ENCODE peak calls at places on chromosomes 16 and 17, in five cellular contexts. W, L, O, Y and H are unnamed samples.

GRCh38 chr17:45316271-45317112 is at the start of gene MAP3K14:
- DNase-seq in W (no peak), Y (no peak), L (peak), O (peak), H (peak)

GRCh38 chr17:16007439-16007838 is 7.8 kb downstream of the TTC19 start:
- DNase-seq in Y (no peak), W (no peak), O (no peak), L (no peak), H (no peak)

GRCh38 chr16:50866806-50867205 is 124.9 kb downstream of the CYLD start:
- DNase-seq in W (no peak), Y (no peak), O (no peak), L (no peak), H (no peak)

GRCh38 chr16:10206215-10206614 is 24.0 kb upstream of the GRIN2A start:
- DNase-seq in O (no peak), L (no peak), Y (no peak), W (no peak), H (no peak)

GRCh38 chr16:68426355-68426652 is 22.0 kb downstream of the SMPD3 start:
- DNase-seq in Y (no peak), O (no peak), W (no peak), L (no peak), H (no peak)

GRCh38 chr17:19876524-19877161 is 8.9 kb upstream of the ULK2 start:
- DNase-seq in Y (no peak), L (peak), O (peak), W (no peak), H (no peak)

GRCh38 chr17:70810609-70811008 is 641.3 kb downstream of the KCNJ2 start:
- DNase-seq in L (no peak), O (no peak), W (peak), Y (no peak), H (no peak)

GRCh38 chr17:44284024-44284400 is 16.1 kb upstream of the SLC4A1 start:
- DNase-seq in L (no peak), Y (no peak), O (no peak), W (no peak), H (no peak)

GRCh38 chr16:53743149-53743566 is 39.2 kb downstream of the FTO start:
- DNase-seq in L (no peak), W (no peak), O (no peak), Y (no peak), H (no peak)

GRCh38 chr16:30087181-30087898 is 4.4 kb downstream of the TBX6 start:
- DNase-seq in Y (no peak), O (no peak), W (no peak), L (no peak), H (no peak)

GRCh38 chr17:19501219-19501618 is 32.4 kb upstream of the SLC47A1 start:
- DNase-seq in L (no peak), O (no peak), Y (no peak), W (no peak), H (no peak)

GRCh38 chr17:83151442-83152220 is 72.2 kb downstream of the METRNL start:
- DNase-seq in W (no peak), O (no peak), L (no peak), Y (no peak), H (peak)

GRCh38 chr16:35642322-35642835 is 2183.0 kb downstream of the TP53TG3F start:
- DNase-seq in L (no peak), Y (no peak), W (no peak), O (no peak), H (no peak)

GRCh38 chr17:66900126-66901010 is 64.1 kb upstream of the CACNG4 start:
- DNase-seq in Y (no peak), L (no peak), O (no peak), W (no peak), H (no peak)

GRCh38 chr16:89050119-89050867 is 43.4 kb upstream of the ACSF3 start:
- DNase-seq in W (no peak), O (peak), Y (no peak), L (no peak), H (no peak)

GRCh38 chr17:56594528-56595418 is 1.3 kb downstream of the NOG start:
- DNase-seq in L (peak), Y (no peak), W (no peak), O (no peak), H (no peak)

GRCh38 chr17:51434434-51435170 is 174.3 kb downstream of the UTP18 start:
- DNase-seq in L (no peak), Y (no peak), W (no peak), O (no peak), H (no peak)

GRCh38 chr17:7856081-7856791 is 1.1 kb downstream of the NAA38 start:
- DNase-seq in Y (no peak), O (peak), L (no peak), W (no peak), H (peak)

GRCh38 chr16:65509172-65509571 is 387.3 kb upstream of the CDH11 start:
- DNase-seq in L (no peak), Y (no peak), W (no peak), O (no peak), H (peak)

GRCh38 chr16:70252355-70252988 is 732 bp upstream of the EXOSC6 start:
- DNase-seq in W (no peak), O (no peak), Y (no peak), L (no peak), H (no peak)

GRCh38 chr16:2156025-2156848 is 655 bp downstream of the TRAF7 start:
- DNase-seq in Y (no peak), W (no peak), L (no peak), O (peak), H (peak)

GRCh38 chr17:49917771-49918170 is 51.2 kb upstream of the DLX4 start:
- DNase-seq in W (no peak), O (no peak), L (no peak), Y (no peak), H (no peak)

GRCh38 chr17:79796570-79797491 is at the start of gene CBX8:
- DNase-seq in O (peak), Y (peak), L (peak), W (peak), H (peak)

GRCh38 chr17:1177099-1177996 is 2.4 kb downstream of the ABR start:
- DNase-seq in O (no peak), L (no peak), Y (no peak), W (no peak), H (no peak)

GRCh38 chr17:74677558-74678466 is 34.9 kb downstream of the CD300LF start:
- DNase-seq in W (no peak), O (no peak), L (no peak), Y (no peak), H (peak)

GRCh38 chr16:84759061-84759460 is 59.3 kb downstream of the USP10 start:
- DNase-seq in W (no peak), Y (no peak), L (no peak), O (no peak), H (no peak)